ENCODE peak calls at places on chromosome 19, in four cellular contexts. E is substantia nigra, M is MG63, R is AG20443. K is an unnamed sample.

GRCh38 chr19:58021541-58022282 is 12.1 kb upstream of the ZSCAN1 start:
- DNase-seq in R (peak; percentile 61), M (no peak), E (peak; percentile 41), K (peak; percentile 68)

GRCh38 chr19:57559008-57559403 is 657 bp downstream of the ZNF550 start:
- DNase-seq in E (peak; percentile 1), M (peak; percentile 43), R (peak; percentile 57), K (peak; percentile 52)

GRCh38 chr19:44512326-44513298 is 12.3 kb upstream of the ZNF180 start:
- DNase-seq in E (no peak), M (peak; percentile 28), R (peak; percentile 68), K (peak; percentile 40)

GRCh38 chr19:34351382-34351802 is 13.6 kb upstream of the GPI start:
- DNase-seq in R (no peak), M (no peak), E (no peak), K (no peak)

GRCh38 chr19:1382250-1382649 is 1.5 kb upstream of the NDUFS7 start:
- DNase-seq in R (no peak), E (no peak), M (no peak), K (no peak)

GRCh38 chr19:49890349-49891311 is 6.1 kb downstream of the IL4I1 start:
- DNase-seq in M (no peak), R (peak; percentile 42), E (no peak), K (no peak)

GRCh38 chr19:1650627-1651009 is 1.8 kb downstream of the TCF3 start:
- DNase-seq in R (no peak), E (no peak), M (no peak), K (peak; percentile 47)

GRCh38 chr19:17739121-17739875 is 12.0 kb upstream of the FCHO1 start:
- DNase-seq in E (peak; percentile 24), M (no peak), R (no peak), K (no peak)

GRCh38 chr19:56149656-56150038 is 8.6 kb downstream of the ZNF444 start:
- DNase-seq in R (no peak), E (no peak), M (no peak), K (no peak)

GRCh38 chr19:40367577-40368434 is 19.3 kb downstream of the PLD3 start:
- DNase-seq in R (no peak), E (no peak), M (no peak), K (no peak)

GRCh38 chr19:995051-995827 is 5.0 kb upstream of the GRIN3B start:
- DNase-seq in M (no peak), E (no peak), R (no peak), K (no peak)

GRCh38 chr19:19591133-19591825 is 27.2 kb downstream of the PBX4 start:
- DNase-seq in M (peak; percentile 97), R (peak; percentile 93), E (no peak), K (peak; percentile 70)

GRCh38 chr19:48967346-48968178 is 2.5 kb downstream of the FTL start:
- DNase-seq in M (no peak), R (peak; percentile 30), E (peak; percentile 68), K (no peak)

GRCh38 chr19:14370169-14370998 is 10.9 kb upstream of the ADGRE5 start:
- DNase-seq in M (no peak), E (no peak), R (no peak), K (no peak)

GRCh38 chr19:21568816-21569496 is 63.6 kb downstream of the ZNF429 start:
- DNase-seq in M (peak; percentile 2), R (peak; percentile 54), E (peak; percentile 75), K (no peak)

GRCh38 chr19:56162258-56162657 is 13.6 kb upstream of the GALP start:
- DNase-seq in E (no peak), M (no peak), R (no peak), K (peak; percentile 59)

GRCh38 chr19:51664997-51665396 is 18.4 kb upstream of the SIGLEC14 start:
- DNase-seq in R (no peak), E (no peak), M (no peak), K (no peak)

GRCh38 chr19:46520616-46521015 is 24.9 kb upstream of the PNMA8B start:
- DNase-seq in E (no peak), M (no peak), R (no peak), K (no peak)

GRCh38 chr19:52142001-52142595 is 2.4 kb upstream of the ZNF616 start:
- DNase-seq in R (no peak), M (no peak), E (no peak), K (no peak)

GRCh38 chr19:35292986-35293732 is 1.2 kb downstream of the MAG start:
- DNase-seq in M (no peak), R (no peak), E (peak; percentile 27), K (no peak)

GRCh38 chr19:1169921-1170885 is 3.9 kb downstream of the SBNO2 start:
- DNase-seq in E (no peak), M (no peak), R (peak; percentile 58), K (no peak)

GRCh38 chr19:913080-913748 is at the start of gene R3HDM4:
- DNase-seq in M (peak; percentile 69), E (peak; percentile 67), R (peak; percentile 97), K (peak; percentile 95)

GRCh38 chr19:3471954-3472655 is 8.2 kb downstream of the SMIM24 start:
- DNase-seq in R (peak; percentile 73), M (no peak), E (no peak), K (peak; percentile 63)

GRCh38 chr19:1038995-1039645 is 787 bp upstream of the ABCA7 start:
- DNase-seq in E (no peak), R (no peak), M (no peak), K (no peak)

K was measured in hepatic stellate cell.